ENCODE peak calls at places on chromosomes 5 and 9, in ten cellular contexts. R is right lobe of liver; T is WERI-Rb-1; G is A549; S is lower lobe of right lung; H is neural progenitor cell; J is cardiac muscle cell; B is A673; N is hepatocyte; P is CD8-positive, alpha-beta T cell. M is an unnamed sample.

GRCh38 chr5:132495672-132496630 is 5.4 kb upstream of the IRF1 start:
- DNase-seq in P (peak), H (peak), G (peak), T (peak), B (peak), J (peak), S (peak), N (peak), R (peak), M (peak)

GRCh38 chr5:159682623-159683022 is 233.7 kb upstream of the ADRA1B start:
- DNase-seq in J (no peak), R (no peak), T (peak), B (no peak), P (no peak), N (no peak), H (no peak), G (no peak), S (no peak), M (no peak)

GRCh38 chr9:110875275-110875674 is 163.0 kb downstream of the LPAR1 start:
- DNase-seq in T (peak), R (peak), B (no peak), P (no peak), J (peak), S (peak), H (peak), N (no peak), G (no peak), M (no peak)

GRCh38 chr9:78030553-78031270 is 899 bp downstream of the GNAQ start:
- DNase-seq in P (peak), T (peak), H (peak), G (no peak), B (peak), R (peak), S (peak), J (peak), N (peak), M (no peak)

GRCh38 chr5:122847687-122848081 is 2.3 kb downstream of the SNX24 start:
- DNase-seq in S (no peak), G (no peak), J (no peak), H (no peak), P (no peak), B (no peak), T (no peak), N (no peak), R (no peak), M (no peak)

GRCh38 chr5:168978015-168978414 is 322.9 kb downstream of the SLIT3 start:
- DNase-seq in N (peak), J (no peak), G (no peak), S (no peak), T (no peak), H (no peak), B (no peak), P (no peak), R (no peak), M (no peak)

GRCh38 chr5:169161022-169161680 is 139.8 kb downstream of the SLIT3 start:
- DNase-seq in R (no peak), P (no peak), H (peak), T (no peak), N (peak), J (peak), G (peak), B (no peak), S (no peak), M (peak)

GRCh38 chr5:149212203-149212951 is 59.3 kb upstream of the AFAP1L1 start:
- DNase-seq in J (no peak), S (no peak), H (no peak), P (no peak), B (no peak), N (peak), T (no peak), R (no peak), G (no peak), M (peak)

GRCh38 chr5:122844136-122844915 is 1.1 kb upstream of the SNX24 start:
- DNase-seq in N (peak), H (peak), T (no peak), R (no peak), B (no peak), S (no peak), J (peak), G (no peak), P (no peak), M (no peak)

GRCh38 chr9:7346144-7346543 is 453.4 kb downstream of the DMAC1 start:
- DNase-seq in H (no peak), T (no peak), B (no peak), S (no peak), P (no peak), N (no peak), J (no peak), R (no peak), G (no peak), M (no peak)

GRCh38 chr5:52751137-52751536 is 36.6 kb upstream of the ITGA1 start:
- DNase-seq in J (no peak), P (no peak), R (no peak), G (no peak), H (no peak), T (no peak), S (no peak), B (no peak), N (no peak), M (no peak)

GRCh38 chr9:114804504-114804903 is 1.3 kb downstream of the TNFSF15 start:
- DNase-seq in S (no peak), P (no peak), R (no peak), N (peak), T (no peak), J (no peak), B (no peak), H (no peak), G (no peak), M (peak)

GRCh38 chr5:132797651-132798050 is 15.5 kb upstream of the SOWAHA start:
- DNase-seq in R (no peak), P (no peak), N (no peak), H (no peak), G (no peak), T (no peak), J (no peak), B (no peak), S (no peak), M (no peak)

GRCh38 chr5:37121027-37121426 is 128.1 kb downstream of the CPLANE1 start:
- DNase-seq in T (no peak), B (no peak), N (no peak), R (no peak), S (no peak), G (no peak), J (no peak), H (no peak), P (no peak), M (no peak)

GRCh38 chr9:35635730-35636129 is 15.0 kb downstream of the SIT1 start:
- DNase-seq in P (no peak), N (no peak), J (no peak), H (no peak), B (no peak), G (no peak), S (no peak), R (no peak), T (no peak), M (no peak)

GRCh38 chr9:35636135-35636876 is 14.4 kb downstream of the SIT1 start:
- DNase-seq in T (no peak), P (no peak), R (no peak), N (no peak), J (no peak), H (no peak), B (no peak), G (no peak), S (no peak), M (no peak)
- H3K27ac ChIP-seq in T (no peak), P (no peak), R (peak), N (no peak), J (no peak), H (no peak), B (no peak), G (no peak), S (peak), M (no peak)

DNA sequence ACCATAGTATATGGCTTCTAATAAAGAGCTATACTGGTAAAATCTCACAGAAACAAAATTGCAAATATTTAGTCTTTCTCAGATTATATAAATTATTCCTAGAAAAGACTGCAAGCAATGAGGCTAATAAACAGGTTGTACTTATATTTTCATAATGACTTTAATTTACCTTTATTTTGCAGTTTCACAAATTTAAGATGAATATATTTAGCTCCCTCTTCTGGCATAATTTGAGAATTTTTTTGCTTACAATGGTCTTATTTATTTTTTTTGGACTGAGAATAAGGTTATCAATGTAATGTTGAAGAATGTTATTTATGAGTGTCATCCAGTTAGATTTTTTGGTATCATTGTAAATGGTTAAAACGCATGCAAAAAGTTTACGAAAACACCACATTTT is 56.7 kb downstream of the PIK3R1 start:
- DNase-seq in G (no peak), B (peak), S (no peak), R (no peak), H (no peak), T (no peak), J (no peak), P (no peak), N (no peak), M (no peak)
- TF ChIP-seq CTCF in G (peak), B (peak), S (peak), R (peak), H (peak), T (no peak), J (peak), P (peak), N (peak), M (no peak)

DNA sequence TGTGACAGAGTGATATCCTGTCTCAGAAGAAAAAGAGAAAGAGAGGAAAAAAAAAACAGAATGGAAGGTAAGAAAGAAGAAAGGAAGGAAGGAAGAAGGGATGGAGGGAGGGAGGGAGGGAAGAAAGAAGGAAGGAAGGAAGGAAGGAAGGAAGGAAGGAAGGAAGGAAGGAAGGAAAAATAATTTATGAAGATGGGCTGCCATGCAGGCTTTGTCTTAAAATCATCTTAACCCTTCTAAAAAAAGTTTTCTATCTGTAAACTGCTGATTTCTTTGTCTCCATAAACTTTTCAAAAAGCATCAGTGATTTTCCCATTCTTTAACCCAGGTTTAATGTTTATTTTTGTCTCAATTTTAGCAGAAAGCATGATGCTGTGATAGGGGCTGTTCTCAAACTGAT is 1154.1 kb upstream of the CDH6 start:
- DNase-seq in N (no peak), P (no peak), J (no peak), B (peak), R (no peak), T (no peak), G (no peak), S (no peak), H (no peak), M (no peak)
- H3K4me3 ChIP-seq in N (no peak), P (no peak), J (no peak), B (no peak), R (no peak), T (no peak), G (no peak), S (no peak), H (no peak), M (no peak)

DNA sequence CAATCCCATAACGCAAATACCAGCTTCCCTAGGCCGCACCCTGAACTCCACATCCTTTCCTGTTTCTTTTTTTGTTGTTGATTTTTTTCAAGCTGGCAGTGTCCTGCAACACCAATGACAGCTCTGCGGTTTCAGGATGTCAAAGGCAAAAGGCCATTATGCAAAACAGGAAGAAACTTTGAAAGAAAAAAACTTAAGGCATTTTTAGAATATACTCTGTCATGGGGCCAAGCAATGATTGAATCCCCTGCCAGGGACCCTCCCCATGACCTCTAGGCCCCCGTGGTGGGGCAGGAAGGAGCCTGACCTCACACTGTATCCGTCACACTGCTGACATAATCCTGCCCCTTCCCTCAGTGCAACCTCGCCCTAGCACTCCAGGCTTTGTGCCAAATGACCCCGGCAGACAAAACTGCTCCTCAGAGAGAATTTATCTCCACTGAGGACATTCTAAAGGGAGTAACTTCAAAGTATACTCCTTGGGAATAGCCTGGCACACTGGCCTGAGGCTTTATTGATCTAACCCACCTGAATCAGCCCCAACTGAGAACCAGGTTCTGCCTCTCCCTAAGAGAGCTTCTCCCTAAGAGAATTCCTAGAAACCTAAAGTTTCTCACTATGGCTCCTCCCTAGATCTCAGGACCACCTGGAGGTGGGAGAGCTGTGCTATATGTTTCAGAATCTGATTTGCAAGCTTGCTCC is 7.9 kb downstream of the B4GALT1 start:
- DNase-seq in B (no peak), S (peak), P (no peak), H (no peak), N (peak), T (no peak), G (no peak), J (no peak), R (peak), M (peak)
- H3K27ac ChIP-seq in B (peak), S (peak), P (peak), H (no peak), N (peak), T (no peak), G (peak), J (peak), R (peak), M (peak)

DNA sequence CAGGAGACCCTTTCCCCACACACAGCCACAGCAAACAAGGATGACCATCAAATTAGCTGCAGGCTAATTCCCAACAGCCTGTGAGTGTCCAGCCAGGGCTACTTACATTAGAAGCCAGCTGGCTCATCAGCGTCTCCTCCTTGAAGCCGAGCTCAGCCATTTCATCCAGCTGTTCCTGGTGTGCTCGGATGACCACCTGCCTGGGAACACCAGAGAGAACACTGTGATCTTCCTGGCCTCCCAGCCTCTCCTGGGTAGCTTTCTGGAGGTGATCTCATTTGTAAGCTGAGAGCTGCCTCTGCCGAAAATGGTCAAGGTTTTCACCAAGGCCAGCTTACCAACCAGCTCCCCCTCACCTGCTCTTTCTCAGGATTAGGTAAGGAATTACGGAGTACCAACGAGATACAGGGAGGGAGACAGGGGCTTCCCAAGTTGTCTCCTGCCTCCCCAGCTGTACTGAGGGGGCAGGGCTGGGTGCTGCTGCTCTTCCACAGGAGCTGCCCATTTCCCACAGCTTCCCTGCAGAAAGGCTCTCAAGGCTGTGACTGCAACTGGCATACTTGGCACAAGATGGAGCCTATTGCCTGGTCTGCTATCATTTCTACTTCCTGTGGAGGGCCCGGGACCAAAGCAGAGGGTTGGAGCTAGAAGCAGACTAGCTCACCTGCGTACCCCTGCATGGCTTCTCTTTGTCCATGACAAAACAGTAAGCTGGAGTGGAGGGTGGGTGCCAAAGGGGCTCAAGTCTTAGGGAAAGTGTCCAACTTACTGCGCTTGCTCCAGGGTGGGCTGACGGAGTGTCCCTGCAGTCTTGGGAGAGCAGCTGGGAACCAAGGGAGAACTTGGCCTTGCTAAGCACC is 73.9 kb downstream of the KIF24 start:
- DNase-seq in G (no peak), B (no peak), J (no peak), S (no peak), H (no peak), T (no peak), P (no peak), R (no peak), N (no peak), M (no peak)
- TF ChIP-seq CTCF in G (no peak), B (no peak), J (no peak), S (no peak), H (no peak), T (no peak), P (no peak), R (no peak), N (no peak), M (no peak)

DNA sequence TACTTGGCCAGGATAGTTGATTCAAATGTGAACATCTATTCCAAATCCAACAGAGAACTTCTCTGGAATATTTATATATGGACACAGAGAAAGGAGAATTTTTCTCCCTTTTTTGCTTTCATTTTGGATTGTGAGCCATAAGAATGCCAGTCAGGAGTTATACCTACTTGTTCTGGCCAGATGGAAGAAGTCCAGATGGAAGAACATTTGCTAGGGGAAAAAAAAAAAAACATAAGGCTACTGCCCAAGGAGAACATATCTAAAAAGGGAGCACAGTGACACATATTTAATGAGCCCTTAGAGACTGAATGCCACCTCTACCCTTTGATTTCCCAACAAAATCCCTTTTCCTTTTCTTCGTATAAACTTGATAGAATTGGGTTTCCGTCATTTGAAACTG is 61.7 kb upstream of the PPP2R2B start:
- DNase-seq in H (no peak), G (no peak), T (no peak), J (no peak), B (no peak), R (no peak), S (no peak), P (no peak), N (no peak), M (no peak)
- H3K4me3 ChIP-seq in H (no peak), G (no peak), T (no peak), J (no peak), B (no peak), R (no peak), S (no peak), P (no peak), N (no peak), M (no peak)

GRCh38 chr5:131386779-131387178 is 122.9 kb downstream of the CDC42SE2 start:
- DNase-seq in R (no peak), H (no peak), B (no peak), P (no peak), S (no peak), T (no peak), N (peak), J (no peak), G (no peak), M (no peak)
- H3K27ac ChIP-seq in R (peak), H (no peak), B (no peak), P (no peak), S (peak), T (no peak), N (peak), J (peak), G (no peak), M (peak)

GRCh38 chr5:172696171-172696849 is 55.2 kb downstream of the NEURL1B start:
- DNase-seq in G (no peak), H (no peak), R (no peak), B (no peak), T (no peak), N (no peak), S (no peak), P (no peak), J (no peak), M (no peak)

GRCh38 chr5:172694061-172694460 is 53.0 kb downstream of the NEURL1B start:
- DNase-seq in P (no peak), G (no peak), B (no peak), J (no peak), N (no peak), S (no peak), T (no peak), H (no peak), R (no peak), M (no peak)

GRCh38 chr5:172694541-172694940 is 53.5 kb downstream of the NEURL1B start:
- DNase-seq in J (no peak), H (peak), S (no peak), R (no peak), N (no peak), T (no peak), P (no peak), B (no peak), G (no peak), M (no peak)

GRCh38 chr5:172697123-172698121 is 56.4 kb downstream of the NEURL1B start:
- DNase-seq in B (peak), T (peak), H (peak), G (peak), J (peak), N (peak), S (peak), R (peak), P (peak), M (peak)

DNA sequence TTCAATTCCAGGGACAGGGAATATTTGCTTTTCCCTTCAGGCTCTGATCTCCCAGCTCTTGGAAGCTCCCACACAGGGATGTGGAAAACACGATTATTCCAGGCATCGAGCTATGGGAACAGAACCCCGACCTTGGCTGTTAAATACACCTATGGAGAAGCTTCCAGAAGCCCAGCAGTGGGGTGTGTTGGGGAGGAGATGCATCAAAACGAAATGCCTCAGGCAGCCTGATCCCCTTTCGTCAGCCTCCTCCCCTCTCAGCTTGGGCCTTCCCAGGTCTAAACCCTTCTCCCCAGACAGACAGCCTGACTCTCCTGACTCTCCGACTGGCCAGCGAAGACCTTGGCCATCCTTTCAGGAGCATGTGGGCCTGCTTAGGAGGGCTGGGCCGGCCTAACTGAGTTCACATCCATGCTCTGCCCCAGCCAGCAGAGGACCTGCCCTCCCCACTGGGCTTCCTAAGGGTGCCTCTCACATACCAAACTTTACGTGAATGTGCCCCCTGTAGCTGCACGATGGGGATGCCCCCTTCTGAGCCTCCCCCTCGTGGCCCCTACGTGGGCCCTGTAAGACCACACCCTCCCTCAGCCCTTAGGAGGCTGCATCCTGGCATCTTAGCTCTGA is 54.5 kb downstream of the NEURL1B start:
- DNase-seq in T (no peak), S (no peak), B (no peak), R (no peak), P (no peak), G (no peak), J (no peak), H (no peak), N (no peak), M (no peak)
- TF ChIP-seq CTCF in T (no peak), S (no peak), B (no peak), R (no peak), P (no peak), G (no peak), J (no peak), H (no peak), N (no peak), M (no peak)